ENCODE peak calls at places on chromosomes 11 and 22, in eight cellular contexts. One of them, this sample, is unnamed.

GRCh38 chr22:40383905-40384304 is 13.5 kb downstream of the SGSM3 start:
- DNase-seq in upper lobe of right lung: no peak
- DNase-seq in endodermal cell: no peak
- DNase-seq in MM.1S: no peak
- DNase-seq in A549: no peak
- DNase-seq in cardiac muscle cell: peak; percentile 82
- DNase-seq in thoracic aorta: no peak
- DNase-seq in right lobe of liver: no peak
- DNase-seq in this sample: no peak

GRCh38 chr11:129326921-129327320 is 48.7 kb upstream of the BARX2 start:
- DNase-seq in endodermal cell: no peak
- DNase-seq in thoracic aorta: no peak
- DNase-seq in upper lobe of right lung: no peak
- DNase-seq in A549: no peak
- DNase-seq in cardiac muscle cell: no peak
- DNase-seq in MM.1S: no peak
- DNase-seq in right lobe of liver: no peak
- DNase-seq in this sample: no peak

GRCh38 chr22:44442856-44443595 is 55.0 kb downstream of the RTL6 start:
- DNase-seq in right lobe of liver: no peak
- DNase-seq in thoracic aorta: no peak
- DNase-seq in cardiac muscle cell: no peak
- DNase-seq in endodermal cell: peak; percentile 54
- DNase-seq in upper lobe of right lung: peak; percentile 54
- DNase-seq in MM.1S: no peak
- DNase-seq in A549: no peak
- DNase-seq in this sample: no peak

GRCh38 chr11:69274531-69275016 is 19.4 kb upstream of the MYEOV start:
- DNase-seq in right lobe of liver: peak; percentile 71
- DNase-seq in endodermal cell: peak; percentile 50
- DNase-seq in thoracic aorta: no peak
- DNase-seq in upper lobe of right lung: peak; percentile 93
- DNase-seq in A549: no peak
- DNase-seq in cardiac muscle cell: no peak
- DNase-seq in MM.1S: no peak
- DNase-seq in this sample: no peak

GRCh38 chr11:80083561-80083960 is 642.7 kb upstream of the TENM4 start:
- DNase-seq in right lobe of liver: no peak
- DNase-seq in endodermal cell: no peak
- DNase-seq in MM.1S: no peak
- DNase-seq in upper lobe of right lung: no peak
- DNase-seq in thoracic aorta: no peak
- DNase-seq in A549: no peak
- DNase-seq in cardiac muscle cell: no peak
- DNase-seq in this sample: no peak

GRCh38 chr11:30749268-30749667 is 163.1 kb upstream of the MPPED2 start:
- DNase-seq in cardiac muscle cell: no peak
- DNase-seq in upper lobe of right lung: no peak
- DNase-seq in thoracic aorta: no peak
- DNase-seq in A549: no peak
- DNase-seq in MM.1S: no peak
- DNase-seq in right lobe of liver: no peak
- DNase-seq in endodermal cell: no peak
- DNase-seq in this sample: no peak

GRCh38 chr11:15627560-15627959 is 512.8 kb downstream of the INSC start:
- DNase-seq in right lobe of liver: no peak
- DNase-seq in cardiac muscle cell: no peak
- DNase-seq in endodermal cell: no peak
- DNase-seq in upper lobe of right lung: no peak
- DNase-seq in thoracic aorta: no peak
- DNase-seq in MM.1S: no peak
- DNase-seq in A549: no peak
- DNase-seq in this sample: no peak

GRCh38 chr22:19522190-19522880 is 1.9 kb downstream of the CLDN5 start:
- DNase-seq in thoracic aorta: no peak
- DNase-seq in MM.1S: no peak
- DNase-seq in cardiac muscle cell: no peak
- DNase-seq in upper lobe of right lung: no peak
- DNase-seq in right lobe of liver: no peak
- DNase-seq in endodermal cell: peak; percentile 60
- DNase-seq in A549: no peak
- DNase-seq in this sample: no peak

GRCh38 chr11:24234822-24235508 is 261.9 kb upstream of the LUZP2 start:
- DNase-seq in MM.1S: no peak
- DNase-seq in endodermal cell: no peak
- DNase-seq in cardiac muscle cell: peak; percentile 41
- DNase-seq in A549: no peak
- DNase-seq in upper lobe of right lung: peak; percentile 72
- DNase-seq in thoracic aorta: no peak
- DNase-seq in right lobe of liver: peak; percentile 53
- DNase-seq in this sample: no peak

GRCh38 chr22:41687901-41688364 is 734 bp downstream of the SNU13 start:
- DNase-seq in upper lobe of right lung: peak; percentile 69
- DNase-seq in endodermal cell: peak; percentile 69
- DNase-seq in cardiac muscle cell: peak; percentile 36
- DNase-seq in right lobe of liver: peak; percentile 63
- DNase-seq in A549: no peak
- DNase-seq in MM.1S: peak; percentile 41
- DNase-seq in thoracic aorta: no peak
- DNase-seq in this sample: no peak

GRCh38 chr11:2097356-2097997 is 41.7 kb downstream of the IGF2 start:
- DNase-seq in MM.1S: no peak
- DNase-seq in endodermal cell: peak; percentile 91
- DNase-seq in A549: no peak
- DNase-seq in upper lobe of right lung: peak; percentile 71
- DNase-seq in cardiac muscle cell: peak; percentile 94
- DNase-seq in right lobe of liver: no peak
- DNase-seq in thoracic aorta: no peak
- DNase-seq in this sample: peak; percentile 85

GRCh38 chr11:57213282-57214086 is 23.6 kb downstream of the APLNR start:
- DNase-seq in A549: no peak
- DNase-seq in cardiac muscle cell: peak; percentile 61
- DNase-seq in upper lobe of right lung: no peak
- DNase-seq in right lobe of liver: no peak
- DNase-seq in endodermal cell: peak; percentile 84
- DNase-seq in MM.1S: no peak
- DNase-seq in thoracic aorta: no peak
- DNase-seq in this sample: no peak

GRCh38 chr11:72102946-72103753 is at the start of gene LAMTOR1:
- DNase-seq in upper lobe of right lung: peak; percentile 100
- DNase-seq in endodermal cell: peak; percentile 100
- DNase-seq in MM.1S: peak; percentile 99
- DNase-seq in right lobe of liver: peak; percentile 99
- DNase-seq in A549: peak; percentile 90
- DNase-seq in cardiac muscle cell: peak; percentile 100
- DNase-seq in thoracic aorta: peak; percentile 99
- DNase-seq in this sample: peak; percentile 100

GRCh38 chr22:45462034-45462655 is 40.5 kb upstream of the FBLN1 start:
- DNase-seq in MM.1S: no peak
- DNase-seq in cardiac muscle cell: no peak
- DNase-seq in right lobe of liver: no peak
- DNase-seq in upper lobe of right lung: no peak
- DNase-seq in thoracic aorta: no peak
- DNase-seq in endodermal cell: peak; percentile 61
- DNase-seq in A549: no peak
- DNase-seq in this sample: no peak
- TF ChIP-seq CTCF in MM.1S: peak; percentile 33
- TF ChIP-seq CTCF in cardiac muscle cell: no peak
- TF ChIP-seq CTCF in right lobe of liver: no peak
- TF ChIP-seq CTCF in upper lobe of right lung: no peak
- TF ChIP-seq CTCF in thoracic aorta: no peak
- TF ChIP-seq CTCF in endodermal cell: peak; percentile 76
- TF ChIP-seq CTCF in A549: no peak
- TF ChIP-seq CTCF in this sample: no peak

DNA sequence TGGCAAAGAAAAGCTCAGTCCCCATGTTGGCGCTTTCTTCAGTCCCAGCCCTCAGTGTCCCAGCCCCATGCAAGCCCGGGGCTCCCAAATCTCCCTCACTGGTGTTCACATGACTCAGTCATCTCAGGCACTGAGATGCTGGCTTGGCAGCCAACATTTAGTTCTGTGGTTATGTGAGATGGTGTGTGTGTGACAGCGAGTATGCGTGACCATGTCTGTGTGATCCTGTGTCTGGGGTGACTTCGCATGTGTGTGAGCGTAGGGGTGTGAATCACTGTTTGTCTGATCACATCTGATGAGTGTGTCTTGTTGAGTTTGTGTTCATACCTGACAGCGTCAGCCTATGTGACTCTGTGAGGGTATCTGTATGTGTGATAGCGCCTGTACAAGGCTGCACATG is 16.2 kb downstream of the CREB3L1 start:
- DNase-seq in MM.1S: no peak
- DNase-seq in right lobe of liver: no peak
- DNase-seq in upper lobe of right lung: no peak
- DNase-seq in cardiac muscle cell: peak; percentile 80
- DNase-seq in endodermal cell: no peak
- DNase-seq in A549: no peak
- DNase-seq in thoracic aorta: no peak
- DNase-seq in this sample: no peak
- H3K4me1 ChIP-seq in MM.1S: no peaks in the 10 kb centered on the region
- H3K4me1 ChIP-seq in right lobe of liver: no peaks in the 10 kb centered on the region
- H3K4me1 ChIP-seq in upper lobe of right lung: peaks cover 52% of the 10 kb centered on the region
- H3K4me1 ChIP-seq in cardiac muscle cell: peaks cover 34% of the 10 kb centered on the region
- H3K4me1 ChIP-seq in endodermal cell: peaks cover 35% of the 10 kb centered on the region
- H3K4me1 ChIP-seq in A549: peaks cover 58% of the 10 kb centered on the region
- H3K4me1 ChIP-seq in thoracic aorta: peaks cover 11% of the 10 kb centered on the region
- H3K4me1 ChIP-seq in this sample: peaks cover 12% of the 10 kb centered on the region

GRCh38 chr22:27867958-27868737 is 50.9 kb downstream of the PITPNB start:
- DNase-seq in MM.1S: no peak
- DNase-seq in thoracic aorta: no peak
- DNase-seq in A549: no peak
- DNase-seq in upper lobe of right lung: no peak
- DNase-seq in endodermal cell: no peak
- DNase-seq in right lobe of liver: no peak
- DNase-seq in cardiac muscle cell: no peak
- DNase-seq in this sample: no peak

GRCh38 chr22:27868738-27869282 is 50.2 kb downstream of the PITPNB start:
- DNase-seq in endodermal cell: no peak
- DNase-seq in right lobe of liver: no peak
- DNase-seq in cardiac muscle cell: no peak
- DNase-seq in MM.1S: no peak
- DNase-seq in A549: no peak
- DNase-seq in upper lobe of right lung: no peak
- DNase-seq in thoracic aorta: no peak
- DNase-seq in this sample: no peak

GRCh38 chr22:27866136-27867091 is 52.6 kb downstream of the PITPNB start:
- DNase-seq in MM.1S: no peak
- DNase-seq in A549: peak; percentile 15
- DNase-seq in cardiac muscle cell: peak; percentile 90
- DNase-seq in thoracic aorta: no peak
- DNase-seq in right lobe of liver: no peak
- DNase-seq in upper lobe of right lung: no peak
- DNase-seq in endodermal cell: no peak
- DNase-seq in this sample: peak; percentile 44

GRCh38 chr22:27870234-27871191 is 48.5 kb downstream of the PITPNB start:
- DNase-seq in thoracic aorta: no peak
- DNase-seq in MM.1S: no peak
- DNase-seq in A549: no peak
- DNase-seq in cardiac muscle cell: no peak
- DNase-seq in upper lobe of right lung: no peak
- DNase-seq in endodermal cell: no peak
- DNase-seq in right lobe of liver: no peak
- DNase-seq in this sample: no peak

DNA sequence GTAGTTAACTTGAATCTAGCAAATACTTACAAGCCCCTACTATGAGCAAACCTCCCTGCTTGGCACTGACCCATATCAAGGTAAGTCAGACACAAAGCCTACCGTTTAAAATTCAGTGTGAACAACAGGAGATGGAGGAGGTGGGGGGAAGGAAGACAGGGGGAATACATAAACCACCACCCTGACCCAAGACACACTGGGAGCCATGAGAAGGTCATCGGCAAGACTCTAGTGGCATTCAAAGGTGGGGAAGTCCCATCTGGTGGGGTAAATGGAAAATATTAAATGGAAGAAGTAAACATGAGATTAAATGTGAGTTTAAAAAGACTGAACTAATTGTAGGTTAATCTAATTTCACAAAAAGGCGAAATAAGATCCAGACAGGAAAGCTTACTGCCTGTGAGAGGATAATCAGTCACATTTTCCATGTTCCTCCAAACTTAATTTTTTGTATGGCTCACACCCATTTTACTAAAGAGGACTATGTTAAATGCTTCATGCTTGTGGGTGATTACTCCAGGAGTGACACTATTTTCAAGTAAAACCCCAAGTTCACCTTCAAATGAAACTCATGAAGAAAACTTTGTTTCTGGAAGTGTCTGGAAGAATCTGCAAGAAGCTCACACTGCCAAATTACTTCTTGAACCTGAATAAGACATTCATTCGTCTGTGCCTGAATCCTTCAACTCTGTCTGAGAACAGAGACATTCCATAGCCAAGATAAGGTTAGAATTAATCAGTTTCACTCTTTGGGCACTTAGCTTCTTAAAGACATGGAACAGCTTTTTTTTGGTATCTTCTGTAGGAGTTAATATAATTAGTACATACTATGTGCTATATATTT is 51.7 kb downstream of the PITPNB start:
- DNase-seq in cardiac muscle cell: peak; percentile 67
- DNase-seq in thoracic aorta: no peak
- DNase-seq in right lobe of liver: no peak
- DNase-seq in A549: no peak
- DNase-seq in MM.1S: no peak
- DNase-seq in upper lobe of right lung: no peak
- DNase-seq in endodermal cell: no peak
- DNase-seq in this sample: no peak
- H3K27ac ChIP-seq in cardiac muscle cell: peak overlapping the region; percentile 61
- H3K27ac ChIP-seq in thoracic aorta: peak overlapping the region; percentile 76
- H3K27ac ChIP-seq in right lobe of liver: peak overlapping the region; percentile 95
- H3K27ac ChIP-seq in A549: peak overlapping the region; percentile 71
- H3K27ac ChIP-seq in MM.1S: no peak overlapping the region
- H3K27ac ChIP-seq in upper lobe of right lung: peak overlapping the region; percentile 5
- H3K27ac ChIP-seq in endodermal cell: no peak overlapping the region
- H3K27ac ChIP-seq in this sample: peak overlapping the region; percentile 71

GRCh38 chr11:596374-596773 is 19.4 kb downstream of the IRF7 start:
- DNase-seq in endodermal cell: no peak
- DNase-seq in A549: no peak
- DNase-seq in right lobe of liver: no peak
- DNase-seq in thoracic aorta: no peak
- DNase-seq in cardiac muscle cell: no peak
- DNase-seq in upper lobe of right lung: no peak
- DNase-seq in MM.1S: no peak
- DNase-seq in this sample: no peak

GRCh38 chr11:593347-593746 is 17.1 kb downstream of the PHRF1 start:
- DNase-seq in thoracic aorta: no peak
- DNase-seq in MM.1S: no peak
- DNase-seq in A549: no peak
- DNase-seq in cardiac muscle cell: no peak
- DNase-seq in endodermal cell: no peak
- DNase-seq in right lobe of liver: no peak
- DNase-seq in upper lobe of right lung: no peak
- DNase-seq in this sample: no peak

GRCh38 chr11:595400-595799 is 19.1 kb downstream of the PHRF1 start:
- DNase-seq in upper lobe of right lung: no peak
- DNase-seq in MM.1S: no peak
- DNase-seq in A549: no peak
- DNase-seq in endodermal cell: no peak
- DNase-seq in right lobe of liver: no peak
- DNase-seq in thoracic aorta: no peak
- DNase-seq in cardiac muscle cell: no peak
- DNase-seq in this sample: no peak

GRCh38 chr11:598005-598680 is 17.6 kb downstream of the IRF7 start:
- DNase-seq in A549: no peak
- DNase-seq in cardiac muscle cell: no peak
- DNase-seq in upper lobe of right lung: no peak
- DNase-seq in thoracic aorta: no peak
- DNase-seq in MM.1S: no peak
- DNase-seq in endodermal cell: no peak
- DNase-seq in right lobe of liver: no peak
- DNase-seq in this sample: no peak

GRCh38 chr11:597166-597725 is 18.5 kb downstream of the IRF7 start:
- DNase-seq in cardiac muscle cell: no peak
- DNase-seq in MM.1S: no peak
- DNase-seq in right lobe of liver: no peak
- DNase-seq in upper lobe of right lung: no peak
- DNase-seq in thoracic aorta: no peak
- DNase-seq in A549: no peak
- DNase-seq in endodermal cell: peak; percentile 86
- DNase-seq in this sample: no peak
- TF ChIP-seq CTCF in cardiac muscle cell: no peak
- TF ChIP-seq CTCF in MM.1S: peak; percentile 18
- TF ChIP-seq CTCF in right lobe of liver: no peak
- TF ChIP-seq CTCF in upper lobe of right lung: no peak
- TF ChIP-seq CTCF in thoracic aorta: no peak
- TF ChIP-seq CTCF in A549: no peak
- TF ChIP-seq CTCF in endodermal cell: peak; percentile 71
- TF ChIP-seq CTCF in this sample: no peak

This sample was measured in psoas muscle.